ENCODE peak calls at places on chromosomes 5 and 9, in seven cellular contexts. One of them, this sample, is unnamed.

GRCh38 chr9:126150411-126151030 is 176.1 kb upstream of the MVB12B start:
- DNase-seq in uterus: no peak
- DNase-seq in suprapubic skin: no peak
- DNase-seq in upper lobe of left lung: no peak
- DNase-seq in spleen: peak
- DNase-seq in fibroblast of pulmonary artery: no peak
- DNase-seq in AG09309: no peak
- DNase-seq in this sample: peak

GRCh38 chr5:6595405-6595804 is 37.4 kb downstream of the NSUN2 start:
- DNase-seq in uterus: no peak
- DNase-seq in suprapubic skin: no peak
- DNase-seq in upper lobe of left lung: no peak
- DNase-seq in spleen: no peak
- DNase-seq in fibroblast of pulmonary artery: no peak
- DNase-seq in AG09309: no peak
- DNase-seq in this sample: no peak

GRCh38 chr5:130222638-130223037 is 318.4 kb downstream of the CHSY3 start:
- DNase-seq in uterus: no peak
- DNase-seq in suprapubic skin: no peak
- DNase-seq in upper lobe of left lung: no peak
- DNase-seq in spleen: no peak
- DNase-seq in fibroblast of pulmonary artery: peak
- DNase-seq in AG09309: no peak
- DNase-seq in this sample: no peak

GRCh38 chr5:118863345-118863744 is 125.0 kb downstream of the DTWD2 start:
- DNase-seq in uterus: no peak
- DNase-seq in suprapubic skin: no peak
- DNase-seq in upper lobe of left lung: no peak
- DNase-seq in spleen: no peak
- DNase-seq in fibroblast of pulmonary artery: no peak
- DNase-seq in AG09309: no peak
- DNase-seq in this sample: no peak

GRCh38 chr9:33151007-33151557 is 16.1 kb downstream of the B4GALT1 start:
- DNase-seq in uterus: peak
- DNase-seq in suprapubic skin: no peak
- DNase-seq in upper lobe of left lung: peak
- DNase-seq in spleen: no peak
- DNase-seq in fibroblast of pulmonary artery: peak
- DNase-seq in AG09309: peak
- DNase-seq in this sample: no peak

GRCh38 chr9:133597316-133597957 is 11.8 kb downstream of the FAM163B start:
- DNase-seq in uterus: no peak
- DNase-seq in suprapubic skin: no peak
- DNase-seq in upper lobe of left lung: no peak
- DNase-seq in spleen: no peak
- DNase-seq in fibroblast of pulmonary artery: peak
- DNase-seq in AG09309: no peak
- DNase-seq in this sample: no peak

GRCh38 chr5:151475378-151475777 is 28.0 kb downstream of the SLC36A1 start:
- DNase-seq in uterus: no peak
- DNase-seq in suprapubic skin: no peak
- DNase-seq in upper lobe of left lung: no peak
- DNase-seq in spleen: no peak
- DNase-seq in fibroblast of pulmonary artery: no peak
- DNase-seq in AG09309: no peak
- DNase-seq in this sample: no peak

GRCh38 chr9:115691097-115691496 is 462.5 kb upstream of the PAPPA start:
- DNase-seq in uterus: no peak
- DNase-seq in suprapubic skin: no peak
- DNase-seq in upper lobe of left lung: no peak
- DNase-seq in spleen: no peak
- DNase-seq in fibroblast of pulmonary artery: peak
- DNase-seq in AG09309: peak
- DNase-seq in this sample: no peak

GRCh38 chr9:83011611-83012010 is 51.3 kb downstream of the RASEF start:
- DNase-seq in uterus: no peak
- DNase-seq in suprapubic skin: no peak
- DNase-seq in upper lobe of left lung: no peak
- DNase-seq in spleen: no peak
- DNase-seq in fibroblast of pulmonary artery: no peak
- DNase-seq in AG09309: no peak
- DNase-seq in this sample: no peak

GRCh38 chr5:128536229-128536860 is 1.7 kb downstream of the FBN2 start:
- DNase-seq in uterus: no peak
- DNase-seq in suprapubic skin: no peak
- DNase-seq in upper lobe of left lung: no peak
- DNase-seq in spleen: no peak
- DNase-seq in fibroblast of pulmonary artery: peak
- DNase-seq in AG09309: no peak
- DNase-seq in this sample: no peak

GRCh38 chr5:10018670-10019069 is 231.0 kb downstream of the ATPSCKMT start:
- DNase-seq in uterus: no peak
- DNase-seq in suprapubic skin: no peak
- DNase-seq in upper lobe of left lung: no peak
- DNase-seq in spleen: no peak
- DNase-seq in fibroblast of pulmonary artery: peak
- DNase-seq in AG09309: peak
- DNase-seq in this sample: no peak

GRCh38 chr9:92616199-92617129 is 53.5 kb downstream of the IPPK start:
- DNase-seq in uterus: peak
- DNase-seq in suprapubic skin: no peak
- DNase-seq in upper lobe of left lung: no peak
- DNase-seq in spleen: no peak
- DNase-seq in fibroblast of pulmonary artery: no peak
- DNase-seq in AG09309: no peak
- DNase-seq in this sample: no peak

GRCh38 chr5:100761192-100761591 is 141.9 kb downstream of the ST8SIA4 start:
- DNase-seq in uterus: no peak
- DNase-seq in suprapubic skin: no peak
- DNase-seq in upper lobe of left lung: no peak
- DNase-seq in spleen: no peak
- DNase-seq in fibroblast of pulmonary artery: peak
- DNase-seq in AG09309: no peak
- DNase-seq in this sample: no peak

GRCh38 chr5:154749496-154749895 is 5.7 kb upstream of the LARP1 start:
- DNase-seq in uterus: no peak
- DNase-seq in suprapubic skin: peak
- DNase-seq in upper lobe of left lung: no peak
- DNase-seq in spleen: no peak
- DNase-seq in fibroblast of pulmonary artery: no peak
- DNase-seq in AG09309: no peak
- DNase-seq in this sample: no peak

GRCh38 chr5:176596689-176597416 is 13.1 kb downstream of the GPRIN1 start:
- DNase-seq in uterus: no peak
- DNase-seq in suprapubic skin: no peak
- DNase-seq in upper lobe of left lung: peak
- DNase-seq in spleen: peak
- DNase-seq in fibroblast of pulmonary artery: peak
- DNase-seq in AG09309: no peak
- DNase-seq in this sample: no peak

GRCh38 chr5:138032028-138032571 is 779 bp downstream of the FAM13B start:
- DNase-seq in uterus: peak
- DNase-seq in suprapubic skin: no peak
- DNase-seq in upper lobe of left lung: peak
- DNase-seq in spleen: peak
- DNase-seq in fibroblast of pulmonary artery: peak
- DNase-seq in AG09309: no peak
- DNase-seq in this sample: peak

GRCh38 chr9:77809552-77809951 is 161.4 kb upstream of the GNA14 start:
- DNase-seq in uterus: no peak
- DNase-seq in suprapubic skin: no peak
- DNase-seq in upper lobe of left lung: no peak
- DNase-seq in spleen: no peak
- DNase-seq in fibroblast of pulmonary artery: no peak
- DNase-seq in AG09309: no peak
- DNase-seq in this sample: no peak

GRCh38 chr9:77876091-77876490 is 155.5 kb downstream of the GNAQ start:
- DNase-seq in uterus: no peak
- DNase-seq in suprapubic skin: no peak
- DNase-seq in upper lobe of left lung: no peak
- DNase-seq in spleen: no peak
- DNase-seq in fibroblast of pulmonary artery: peak
- DNase-seq in AG09309: no peak
- DNase-seq in this sample: no peak

GRCh38 chr5:125002727-125003598 is 256.5 kb upstream of the ZNF608 start:
- DNase-seq in uterus: no peak
- DNase-seq in suprapubic skin: no peak
- DNase-seq in upper lobe of left lung: no peak
- DNase-seq in spleen: no peak
- DNase-seq in fibroblast of pulmonary artery: no peak
- DNase-seq in AG09309: no peak
- DNase-seq in this sample: no peak

DNA sequence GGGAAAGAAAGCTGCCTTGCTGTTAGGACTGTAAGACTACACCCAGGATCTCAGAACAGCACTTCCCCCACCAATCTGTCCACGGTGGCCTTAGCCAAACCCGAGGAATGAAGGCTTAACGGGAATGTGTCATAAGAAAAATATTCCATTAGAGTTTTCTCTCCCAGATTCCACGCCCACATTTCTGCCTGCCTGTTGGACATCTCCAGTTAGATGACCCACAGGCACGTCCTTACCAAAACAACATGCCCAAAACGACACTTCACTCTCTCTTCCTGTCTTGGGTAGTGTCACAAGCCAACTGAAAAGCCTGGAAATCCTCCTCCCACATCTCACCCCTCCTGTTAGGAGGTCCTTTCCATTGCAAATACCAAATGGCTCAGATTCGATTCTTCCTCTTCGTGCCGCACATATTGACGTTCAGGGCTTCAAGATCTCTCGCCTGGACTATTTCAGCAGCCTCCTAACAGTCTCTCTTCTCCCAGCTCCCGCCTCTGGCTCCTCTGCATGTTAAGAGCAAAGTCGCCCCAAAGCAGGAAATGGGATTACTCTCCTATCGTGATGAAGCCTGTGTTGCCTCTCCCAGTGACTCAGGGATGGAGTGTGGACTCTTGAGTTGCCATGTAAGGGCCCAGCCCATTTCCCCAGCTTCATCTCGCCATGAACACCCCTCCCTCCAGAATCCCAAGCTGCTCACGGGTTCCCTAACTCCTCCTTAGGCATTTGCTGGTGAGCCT is 159.3 kb downstream of the NR3C1 start:
- DNase-seq in uterus: peak
- DNase-seq in suprapubic skin: peak
- DNase-seq in upper lobe of left lung: no peak
- DNase-seq in spleen: no peak
- DNase-seq in fibroblast of pulmonary artery: peak
- DNase-seq in AG09309: peak
- DNase-seq in this sample: peak
- H3K4me3 ChIP-seq in uterus: no peak
- H3K4me3 ChIP-seq in suprapubic skin: no peak
- H3K4me3 ChIP-seq in upper lobe of left lung: no peak
- H3K4me3 ChIP-seq in spleen: no peak
- H3K4me3 ChIP-seq in fibroblast of pulmonary artery: peak
- H3K4me3 ChIP-seq in AG09309: peak
- H3K4me3 ChIP-seq in this sample: peak

GRCh38 chr5:1930501-1930879 is 47.8 kb upstream of the IRX4 start:
- DNase-seq in uterus: no peak
- DNase-seq in suprapubic skin: peak
- DNase-seq in upper lobe of left lung: no peak
- DNase-seq in spleen: no peak
- DNase-seq in fibroblast of pulmonary artery: no peak
- DNase-seq in AG09309: no peak
- DNase-seq in this sample: no peak
- H3K4me3 ChIP-seq in uterus: peak
- H3K4me3 ChIP-seq in suprapubic skin: peak
- H3K4me3 ChIP-seq in upper lobe of left lung: no peak
- H3K4me3 ChIP-seq in spleen: no peak
- H3K4me3 ChIP-seq in fibroblast of pulmonary artery: no peak
- H3K4me3 ChIP-seq in AG09309: no peak
- H3K4me3 ChIP-seq in this sample: peak

GRCh38 chr9:79574716-79575242 is 3.0 kb downstream of the TLE4 start:
- DNase-seq in uterus: no peak
- DNase-seq in suprapubic skin: no peak
- DNase-seq in upper lobe of left lung: no peak
- DNase-seq in spleen: no peak
- DNase-seq in fibroblast of pulmonary artery: no peak
- DNase-seq in AG09309: no peak
- DNase-seq in this sample: peak
- H3K4me3 ChIP-seq in uterus: peak
- H3K4me3 ChIP-seq in suprapubic skin: peak
- H3K4me3 ChIP-seq in upper lobe of left lung: no peak
- H3K4me3 ChIP-seq in spleen: peak
- H3K4me3 ChIP-seq in fibroblast of pulmonary artery: peak
- H3K4me3 ChIP-seq in AG09309: peak
- H3K4me3 ChIP-seq in this sample: peak

GRCh38 chr9:137214620-137215019 is 7.4 kb downstream of the RNF208 start:
- DNase-seq in uterus: no peak
- DNase-seq in suprapubic skin: no peak
- DNase-seq in upper lobe of left lung: no peak
- DNase-seq in spleen: no peak
- DNase-seq in fibroblast of pulmonary artery: no peak
- DNase-seq in AG09309: no peak
- DNase-seq in this sample: no peak

GRCh38 chr9:137215196-137215986 is 6.6 kb downstream of the RNF208 start:
- DNase-seq in uterus: no peak
- DNase-seq in suprapubic skin: no peak
- DNase-seq in upper lobe of left lung: no peak
- DNase-seq in spleen: no peak
- DNase-seq in fibroblast of pulmonary artery: no peak
- DNase-seq in AG09309: no peak
- DNase-seq in this sample: no peak

GRCh38 chr9:137212520-137212919 is 7.0 kb downstream of the NDOR1 start:
- DNase-seq in uterus: no peak
- DNase-seq in suprapubic skin: no peak
- DNase-seq in upper lobe of left lung: no peak
- DNase-seq in spleen: no peak
- DNase-seq in fibroblast of pulmonary artery: no peak
- DNase-seq in AG09309: no peak
- DNase-seq in this sample: no peak

GRCh38 chr9:137211532-137211931 is 6.0 kb downstream of the NDOR1 start:
- DNase-seq in uterus: no peak
- DNase-seq in suprapubic skin: no peak
- DNase-seq in upper lobe of left lung: no peak
- DNase-seq in spleen: no peak
- DNase-seq in fibroblast of pulmonary artery: no peak
- DNase-seq in AG09309: no peak
- DNase-seq in this sample: no peak

DNA sequence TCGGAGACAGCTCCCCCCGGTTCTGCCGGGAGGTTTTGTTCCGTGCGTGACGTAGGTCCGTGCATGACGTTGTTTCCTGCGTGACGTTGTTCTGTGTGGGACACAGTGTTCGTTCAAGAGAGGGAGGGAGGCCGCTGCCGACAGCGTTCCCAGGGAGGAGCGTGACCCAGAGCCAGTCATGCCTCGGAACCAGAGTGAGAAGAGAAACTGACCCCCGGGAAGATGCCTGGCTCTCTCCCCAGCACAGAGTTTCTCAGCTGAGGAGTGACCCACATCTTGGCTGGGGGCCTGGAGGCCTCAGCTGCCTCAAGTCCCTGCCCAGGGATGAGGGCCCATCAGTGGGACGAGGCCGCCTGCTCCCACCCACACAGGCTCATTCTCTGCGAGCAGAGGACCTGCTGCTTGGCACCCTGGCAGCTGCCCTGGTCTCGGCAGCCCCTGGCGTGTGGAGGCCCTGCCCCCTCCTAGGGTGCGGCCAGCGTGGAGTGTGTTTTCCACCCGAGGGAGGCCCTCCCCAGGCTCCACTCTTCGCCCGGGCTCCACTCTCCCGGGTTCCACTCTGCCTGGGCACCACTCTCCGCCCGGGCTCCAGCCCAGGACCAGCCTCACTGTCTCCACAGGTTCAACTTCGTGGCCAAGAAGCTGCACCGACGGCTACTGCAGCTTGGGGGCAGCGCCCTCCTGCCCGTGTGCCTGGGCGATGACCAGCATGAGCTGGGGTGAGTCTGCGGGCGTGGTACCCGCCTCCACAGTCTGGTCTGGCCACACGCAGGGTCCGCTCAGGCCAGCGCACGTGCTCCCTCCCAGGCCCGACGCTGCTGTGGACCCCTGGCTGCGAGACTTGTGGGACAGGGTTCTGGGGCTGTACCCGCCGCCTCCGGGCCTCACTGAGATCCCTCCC is 7.9 kb downstream of the NDOR1 start:
- DNase-seq in uterus: no peak
- DNase-seq in suprapubic skin: no peak
- DNase-seq in upper lobe of left lung: no peak
- DNase-seq in spleen: no peak
- DNase-seq in fibroblast of pulmonary artery: no peak
- DNase-seq in AG09309: no peak
- DNase-seq in this sample: no peak
- H3K4me3 ChIP-seq in uterus: no peak
- H3K4me3 ChIP-seq in suprapubic skin: no peak
- H3K4me3 ChIP-seq in upper lobe of left lung: no peak
- H3K4me3 ChIP-seq in spleen: no peak
- H3K4me3 ChIP-seq in fibroblast of pulmonary artery: no peak
- H3K4me3 ChIP-seq in AG09309: no peak
- H3K4me3 ChIP-seq in this sample: no peak